ENCODE peak calls at places on chromosome 10, in six cellular contexts. L, P, K, T, F and A are unnamed samples.

GRCh38 chr10:46293832-46294640 is 7.2 kb downstream of the ANTXRL start:
- DNase-seq in K (no peak), L (no peak), P (no peak), F (no peak), T (no peak), A (no peak)

GRCh38 chr10:15427836-15428414 is 56.8 kb upstream of the FAM171A1 start:
- DNase-seq in L (peak; percentile 74), P (no peak), K (peak; percentile 66), T (peak; percentile 55), F (peak; percentile 67), A (peak; percentile 39)

GRCh38 chr10:482848-483247 is 206.6 kb downstream of the DIP2C start:
- DNase-seq in L (no peak), F (no peak), P (no peak), T (no peak), K (no peak), A (no peak)

GRCh38 chr10:99711129-99711719 is 20.7 kb downstream of the COX15 start:
- DNase-seq in F (peak; percentile 67), P (no peak), K (peak; percentile 81), T (peak; percentile 71), L (peak; percentile 65), A (peak; percentile 38)

GRCh38 chr10:32445036-32445435 is 904 bp upstream of the CCDC7 start:
- DNase-seq in T (peak; percentile 6), F (no peak), K (peak; percentile 3), L (no peak), P (no peak), A (no peak)

GRCh38 chr10:3895045-3895609 is 110.1 kb upstream of the KLF6 start:
- DNase-seq in K (peak; percentile 55), P (no peak), L (no peak), T (no peak), F (peak; percentile 89), A (no peak)

GRCh38 chr10:104077282-104078151 is 8.2 kb downstream of the COL17A1 start:
- DNase-seq in L (peak; percentile 56), F (peak; percentile 74), P (no peak), K (no peak), T (peak; percentile 13), A (peak; percentile 7)

GRCh38 chr10:13536674-13537366 is 8.0 kb upstream of the BEND7 start:
- DNase-seq in L (no peak), F (peak; percentile 69), P (no peak), K (peak; percentile 38), T (peak; percentile 70), A (peak; percentile 28)

GRCh38 chr10:129498680-129499079 is 31.6 kb downstream of the MGMT start:
- DNase-seq in P (no peak), K (no peak), T (no peak), F (no peak), L (no peak), A (no peak)

GRCh38 chr10:100828744-100829102 is 83.3 kb downstream of the PAX2 start:
- DNase-seq in F (no peak), L (no peak), T (no peak), K (no peak), P (peak; percentile 25), A (no peak)

GRCh38 chr10:531541-531940 is 157.9 kb downstream of the DIP2C start:
- DNase-seq in T (no peak), P (no peak), L (no peak), K (no peak), F (no peak), A (no peak)

GRCh38 chr10:105187243-105187642 is 546.2 kb downstream of the SORCS3 start:
- DNase-seq in L (no peak), K (no peak), T (peak; percentile 41), F (no peak), P (no peak), A (no peak)

GRCh38 chr10:127198721-127199120 is 2.3 kb upstream of the INSYN2A start:
- DNase-seq in L (no peak), F (no peak), P (no peak), T (no peak), K (no peak), A (no peak)

GRCh38 chr10:11142809-11143208 is 125.1 kb downstream of the CELF2 start:
- DNase-seq in P (no peak), L (no peak), K (no peak), F (no peak), T (no peak), A (no peak)

GRCh38 chr10:24541239-24541753 is 182.4 kb downstream of the ARHGAP21 start:
- DNase-seq in T (no peak), P (no peak), L (no peak), F (no peak), K (no peak), A (no peak)

GRCh38 chr10:70804424-70804814 is 11.3 kb upstream of the SGPL1 start:
- DNase-seq in P (no peak), K (peak; percentile 14), T (no peak), F (no peak), L (no peak), A (no peak)

GRCh38 chr10:11533328-11533781 is 78.1 kb downstream of the USP6NL start:
- DNase-seq in K (peak; percentile 74), L (no peak), P (no peak), T (no peak), F (no peak), A (no peak)

GRCh38 chr10:80158598-80159127 is 26.1 kb downstream of the PLAC9 start:
- DNase-seq in P (no peak), L (peak; percentile 44), T (peak; percentile 99), K (peak; percentile 99), F (peak; percentile 96), A (peak; percentile 98)

GRCh38 chr10:19499291-19499765 is 316.9 kb upstream of the PLXDC2 start:
- DNase-seq in P (no peak), T (no peak), K (no peak), L (no peak), F (no peak), A (no peak)

GRCh38 chr10:98276316-98276715 is 8.3 kb upstream of the LOXL4 start:
- DNase-seq in T (no peak), F (no peak), P (no peak), L (no peak), K (no peak), A (no peak)

GRCh38 chr10:70418229-70418628 is 14.3 kb downstream of the EIF4EBP2 start:
- DNase-seq in L (no peak), T (no peak), K (peak; percentile 69), F (no peak), P (no peak), A (no peak)

GRCh38 chr10:132447446-132448247 is 50.6 kb downstream of the PWWP2B start:
- DNase-seq in P (peak; percentile 72), L (no peak), T (peak; percentile 77), F (no peak), K (peak; percentile 67), A (no peak)

GRCh38 chr10:5812283-5813090 is 747 bp downstream of the GDI2 start:
- DNase-seq in T (peak; percentile 53), L (peak; percentile 31), K (no peak), F (peak; percentile 43), P (peak; percentile 33), A (peak; percentile 2)

GRCh38 chr10:60942604-60943269 is 1.2 kb downstream of the RHOBTB1 start:
- DNase-seq in P (no peak), F (peak; percentile 59), K (peak; percentile 25), T (peak; percentile 46), L (peak; percentile 81), A (no peak)

GRCh38 chr10:53697038-53697437 is 924.5 kb upstream of the MBL2 start:
- DNase-seq in F (no peak), P (no peak), L (no peak), K (no peak), T (no peak), A (no peak)

GRCh38 chr10:117004627-117005453 is at the start of gene SHTN1:
- DNase-seq in L (no peak), F (peak; percentile 57), T (peak; percentile 69), P (no peak), K (peak; percentile 39), A (no peak)

GRCh38 chr10:80289451-80290287 is at the start of gene MAT1A:
- DNase-seq in L (no peak), T (peak; percentile 18), F (no peak), P (no peak), K (peak; percentile 4), A (no peak)